ENCODE peak calls at places on chromosomes 12 and 14, in five cellular contexts. One of them, this sample, is unnamed.

GRCh38 chr12:90013409-90013808 is 304.8 kb upstream of the ATP2B1 start:
- DNase-seq in HFFc6: peak; percentile 18
- DNase-seq in osteoblast: no peak
- DNase-seq in choroid plexus epithelial cell: peak; percentile 39
- DNase-seq in GM13977: no peak
- DNase-seq in this sample: no peak

GRCh38 chr14:52455291-52456088 is 96.8 kb downstream of the TXNDC16 start:
- DNase-seq in HFFc6: peak; percentile 70
- DNase-seq in osteoblast: peak; percentile 27
- DNase-seq in choroid plexus epithelial cell: peak; percentile 62
- DNase-seq in GM13977: no peak
- DNase-seq in this sample: no peak

GRCh38 chr12:58860050-58860787 is 60.1 kb downstream of the LRIG3 start:
- DNase-seq in HFFc6: no peak
- DNase-seq in osteoblast: no peak
- DNase-seq in choroid plexus epithelial cell: no peak
- DNase-seq in GM13977: no peak
- DNase-seq in this sample: no peak

GRCh38 chr14:96180004-96180403 is 24.6 kb upstream of the BDKRB2 start:
- DNase-seq in HFFc6: no peak
- DNase-seq in osteoblast: no peak
- DNase-seq in choroid plexus epithelial cell: no peak
- DNase-seq in GM13977: no peak
- DNase-seq in this sample: no peak

GRCh38 chr12:98516184-98516873 is 939 bp downstream of the TMPO start:
- DNase-seq in HFFc6: peak; percentile 85
- DNase-seq in osteoblast: peak; percentile 80
- DNase-seq in choroid plexus epithelial cell: peak; percentile 87
- DNase-seq in GM13977: peak; percentile 89
- DNase-seq in this sample: peak; percentile 87

GRCh38 chr12:82359115-82359478 is 768 bp downstream of the METTL25 start:
- DNase-seq in HFFc6: no peak
- DNase-seq in osteoblast: peak; percentile 56
- DNase-seq in choroid plexus epithelial cell: no peak
- DNase-seq in GM13977: no peak
- DNase-seq in this sample: no peak

GRCh38 chr14:49447725-49448124 is 138.5 kb downstream of the RPS29 start:
- DNase-seq in HFFc6: no peak
- DNase-seq in osteoblast: no peak
- DNase-seq in choroid plexus epithelial cell: no peak
- DNase-seq in GM13977: no peak
- DNase-seq in this sample: no peak

GRCh38 chr12:82728710-82729109 is 42.0 kb downstream of the TMTC2 start:
- DNase-seq in HFFc6: no peak
- DNase-seq in osteoblast: no peak
- DNase-seq in choroid plexus epithelial cell: no peak
- DNase-seq in GM13977: no peak
- DNase-seq in this sample: no peak

GRCh38 chr14:23285530-23286019 is 357 bp downstream of the HOMEZ start:
- DNase-seq in HFFc6: no peak
- DNase-seq in osteoblast: no peak
- DNase-seq in choroid plexus epithelial cell: no peak
- DNase-seq in GM13977: no peak
- DNase-seq in this sample: no peak

GRCh38 chr14:44462372-44462771 is 44.7 kb downstream of the FSCB start:
- DNase-seq in HFFc6: no peak
- DNase-seq in osteoblast: no peak
- DNase-seq in choroid plexus epithelial cell: no peak
- DNase-seq in GM13977: no peak
- DNase-seq in this sample: no peak

GRCh38 chr14:54366726-54367707 is 29.8 kb upstream of the CDKN3 start:
- DNase-seq in HFFc6: peak; percentile 77
- DNase-seq in osteoblast: no peak
- DNase-seq in choroid plexus epithelial cell: peak; percentile 89
- DNase-seq in GM13977: no peak
- DNase-seq in this sample: no peak

GRCh38 chr12:32390572-32391219 is 8.7 kb upstream of the FGD4 start:
- DNase-seq in HFFc6: no peak
- DNase-seq in osteoblast: no peak
- DNase-seq in choroid plexus epithelial cell: peak; percentile 54
- DNase-seq in GM13977: no peak
- DNase-seq in this sample: peak; percentile 49

GRCh38 chr14:61430066-61430757 is 108.8 kb downstream of the PRKCH start:
- DNase-seq in HFFc6: no peak
- DNase-seq in osteoblast: no peak
- DNase-seq in choroid plexus epithelial cell: no peak
- DNase-seq in GM13977: no peak
- DNase-seq in this sample: no peak

GRCh38 chr12:115203661-115204060 is 519.7 kb upstream of the TBX3 start:
- DNase-seq in HFFc6: no peak
- DNase-seq in osteoblast: no peak
- DNase-seq in choroid plexus epithelial cell: peak; percentile 37
- DNase-seq in GM13977: no peak
- DNase-seq in this sample: no peak

GRCh38 chr12:96035283-96036236 is at the start of gene LTA4H:
- DNase-seq in HFFc6: peak; percentile 94
- DNase-seq in osteoblast: peak; percentile 95
- DNase-seq in choroid plexus epithelial cell: peak; percentile 99
- DNase-seq in GM13977: peak; percentile 91
- DNase-seq in this sample: peak; percentile 94

GRCh38 chr14:92783813-92784431 is 10.2 kb upstream of the GOLGA5 start:
- DNase-seq in HFFc6: peak; percentile 70
- DNase-seq in osteoblast: peak; percentile 46
- DNase-seq in choroid plexus epithelial cell: peak; percentile 86
- DNase-seq in GM13977: peak; percentile 51
- DNase-seq in this sample: peak; percentile 60

GRCh38 chr14:104112113-104112505 is 26.3 kb upstream of the KIF26A start:
- DNase-seq in HFFc6: no peak
- DNase-seq in osteoblast: peak; percentile 85
- DNase-seq in choroid plexus epithelial cell: no peak
- DNase-seq in GM13977: no peak
- DNase-seq in this sample: no peak

GRCh38 chr14:62118461-62118860 is 356.2 kb downstream of the SNAPC1 start:
- DNase-seq in HFFc6: no peak
- DNase-seq in osteoblast: no peak
- DNase-seq in choroid plexus epithelial cell: no peak
- DNase-seq in GM13977: no peak
- DNase-seq in this sample: no peak

GRCh38 chr14:106666341-106666740 is 1140.0 kb downstream of the TMEM121 start:
- DNase-seq in HFFc6: no peak
- DNase-seq in osteoblast: no peak
- DNase-seq in choroid plexus epithelial cell: no peak
- DNase-seq in GM13977: no peak
- DNase-seq in this sample: no peak

GRCh38 chr12:102965281-102966155 is 8.0 kb downstream of the ASCL1 start:
- DNase-seq in HFFc6: no peak
- DNase-seq in osteoblast: no peak
- DNase-seq in choroid plexus epithelial cell: no peak
- DNase-seq in GM13977: no peak
- DNase-seq in this sample: no peak

GRCh38 chr12:22683131-22683530 is 58.2 kb downstream of the ETNK1 start:
- DNase-seq in HFFc6: no peak
- DNase-seq in osteoblast: no peak
- DNase-seq in choroid plexus epithelial cell: no peak
- DNase-seq in GM13977: no peak
- DNase-seq in this sample: no peak

GRCh38 chr12:22684124-22684523 is 59.2 kb downstream of the ETNK1 start:
- DNase-seq in HFFc6: no peak
- DNase-seq in osteoblast: no peak
- DNase-seq in choroid plexus epithelial cell: no peak
- DNase-seq in GM13977: no peak
- DNase-seq in this sample: no peak

GRCh38 chr12:22687677-22688076 is 62.7 kb downstream of the ETNK1 start:
- DNase-seq in HFFc6: peak; percentile 71
- DNase-seq in osteoblast: peak; percentile 73
- DNase-seq in choroid plexus epithelial cell: peak; percentile 83
- DNase-seq in GM13977: peak; percentile 36
- DNase-seq in this sample: peak; percentile 37

GRCh38 chr12:22682663-22683062 is 57.7 kb downstream of the ETNK1 start:
- DNase-seq in HFFc6: no peak
- DNase-seq in osteoblast: no peak
- DNase-seq in choroid plexus epithelial cell: no peak
- DNase-seq in GM13977: no peak
- DNase-seq in this sample: no peak

DNA sequence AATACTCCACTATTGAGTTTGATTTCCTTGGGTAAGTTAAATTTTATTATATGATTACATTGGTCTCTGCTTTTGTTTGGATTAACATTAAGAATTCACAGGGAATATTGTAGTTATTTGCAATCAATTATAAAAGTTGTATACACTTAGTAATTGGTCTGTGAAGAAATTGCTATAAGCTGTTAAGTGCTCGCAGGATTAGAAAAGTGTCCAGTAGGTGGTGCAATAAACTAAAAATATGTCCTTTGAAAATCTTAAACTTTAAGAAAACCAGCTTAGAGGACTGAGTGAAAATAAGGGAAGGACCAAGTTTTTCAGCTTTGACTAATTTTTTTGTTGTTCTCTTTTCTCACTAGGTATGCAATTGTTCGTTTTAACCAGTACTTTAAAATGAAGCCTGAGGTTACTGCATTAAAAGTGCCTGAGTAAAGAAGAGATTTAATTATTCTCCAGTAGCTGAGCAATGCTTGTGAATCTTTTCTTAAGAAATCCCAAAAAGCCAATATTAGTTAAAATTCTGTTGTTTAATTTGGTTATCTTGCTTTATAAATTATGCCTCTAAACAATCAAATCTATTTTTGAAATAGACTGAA is 59.7 kb downstream of the ETNK1 start:
- DNase-seq in HFFc6: peak; percentile 50
- DNase-seq in osteoblast: no peak
- DNase-seq in choroid plexus epithelial cell: peak; percentile 78
- DNase-seq in GM13977: no peak
- DNase-seq in this sample: no peak
- TF ChIP-seq CTCF in HFFc6: peak; percentile 86
- TF ChIP-seq CTCF in osteoblast: peak; percentile 67
- TF ChIP-seq CTCF in choroid plexus epithelial cell: peak; percentile 61
- TF ChIP-seq CTCF in GM13977: peak; percentile 67
- TF ChIP-seq CTCF in this sample: peak; percentile 55

GRCh38 chr14:72292689-72293024 is 360.4 kb downstream of the RGS6 start:
- DNase-seq in HFFc6: no peak
- DNase-seq in osteoblast: no peak
- DNase-seq in choroid plexus epithelial cell: no peak
- DNase-seq in GM13977: no peak
- DNase-seq in this sample: no peak

DNA sequence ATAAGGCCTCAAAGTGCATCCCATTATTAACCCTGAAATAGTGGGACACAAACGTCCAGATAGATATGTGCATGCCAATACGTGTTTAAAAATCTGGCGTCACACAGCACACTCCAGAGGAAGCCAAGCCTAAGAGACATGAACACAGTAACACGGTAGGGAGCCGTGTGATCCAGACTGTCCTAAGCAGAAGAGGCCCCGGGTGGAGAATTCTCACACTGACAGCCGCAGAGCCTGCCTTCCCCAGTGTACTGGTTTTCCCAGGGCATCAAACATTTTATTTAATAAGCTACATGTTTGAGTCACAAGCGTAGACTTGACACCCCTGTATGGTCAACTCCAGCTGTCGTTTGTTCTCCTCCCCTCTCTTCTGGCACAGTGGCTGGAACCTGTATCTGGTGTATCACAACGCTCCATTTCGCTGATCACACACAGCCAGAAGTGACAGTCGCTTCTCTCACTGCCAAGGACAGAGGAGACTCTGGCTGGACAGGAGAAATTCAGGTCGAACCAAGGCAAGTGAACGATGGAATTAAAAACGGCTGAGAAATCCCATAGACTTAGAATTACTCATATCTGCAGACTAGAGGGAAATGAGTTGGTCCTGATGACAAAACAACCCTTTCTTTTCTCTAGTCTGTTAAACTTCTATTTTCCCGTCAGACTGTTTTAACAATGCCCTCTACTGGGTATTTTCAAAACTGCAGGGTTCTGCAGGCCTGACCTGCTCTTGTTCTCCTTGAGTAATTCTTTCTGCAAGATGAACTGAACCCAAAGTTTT is 359.9 kb downstream of the RGS6 start:
- DNase-seq in HFFc6: peak; percentile 71
- DNase-seq in osteoblast: peak; percentile 65
- DNase-seq in choroid plexus epithelial cell: peak; percentile 52
- DNase-seq in GM13977: peak; percentile 62
- DNase-seq in this sample: peak; percentile 59
- TF ChIP-seq CTCF in HFFc6: peak; percentile 84
- TF ChIP-seq CTCF in osteoblast: peak; percentile 63
- TF ChIP-seq CTCF in choroid plexus epithelial cell: peak; percentile 60
- TF ChIP-seq CTCF in GM13977: peak; percentile 60
- TF ChIP-seq CTCF in this sample: peak; percentile 43

GRCh38 chr14:90726656-90727055 is 89.6 kb downstream of the TTC7B start:
- DNase-seq in HFFc6: peak; percentile 5
- DNase-seq in osteoblast: no peak
- DNase-seq in choroid plexus epithelial cell: peak; percentile 88
- DNase-seq in GM13977: no peak
- DNase-seq in this sample: no peak
- TF ChIP-seq CTCF in HFFc6: no peak
- TF ChIP-seq CTCF in osteoblast: peak; percentile 37
- TF ChIP-seq CTCF in choroid plexus epithelial cell: peak; percentile 68
- TF ChIP-seq CTCF in GM13977: no peak
- TF ChIP-seq CTCF in this sample: no peak

GRCh38 chr12:117036046-117036445 is 63.2 kb downstream of the TESC start:
- DNase-seq in HFFc6: no peak
- DNase-seq in osteoblast: no peak
- DNase-seq in choroid plexus epithelial cell: no peak
- DNase-seq in GM13977: no peak
- DNase-seq in this sample: no peak

GRCh38 chr12:117034249-117034648 is 65.0 kb downstream of the TESC start:
- DNase-seq in HFFc6: no peak
- DNase-seq in osteoblast: no peak
- DNase-seq in choroid plexus epithelial cell: no peak
- DNase-seq in GM13977: no peak
- DNase-seq in this sample: no peak

GRCh38 chr12:117034691-117035090 is 64.5 kb downstream of the TESC start:
- DNase-seq in HFFc6: no peak
- DNase-seq in osteoblast: no peak
- DNase-seq in choroid plexus epithelial cell: no peak
- DNase-seq in GM13977: no peak
- DNase-seq in this sample: no peak

GRCh38 chr12:117036547-117036946 is 62.7 kb downstream of the TESC start:
- DNase-seq in HFFc6: no peak
- DNase-seq in osteoblast: no peak
- DNase-seq in choroid plexus epithelial cell: no peak
- DNase-seq in GM13977: no peak
- DNase-seq in this sample: no peak

GRCh38 chr12:117035287-117035686 is 63.9 kb downstream of the TESC start:
- DNase-seq in HFFc6: no peak
- DNase-seq in osteoblast: no peak
- DNase-seq in choroid plexus epithelial cell: no peak
- DNase-seq in GM13977: no peak
- DNase-seq in this sample: no peak
- TF ChIP-seq CTCF in HFFc6: no peak
- TF ChIP-seq CTCF in osteoblast: no peak
- TF ChIP-seq CTCF in choroid plexus epithelial cell: no peak
- TF ChIP-seq CTCF in GM13977: no peak
- TF ChIP-seq CTCF in this sample: no peak

GRCh38 chr12:128381537-128381936 is 114.6 kb downstream of the TMEM132C start:
- DNase-seq in HFFc6: no peak
- DNase-seq in osteoblast: no peak
- DNase-seq in choroid plexus epithelial cell: no peak
- DNase-seq in GM13977: no peak
- DNase-seq in this sample: no peak
- TF ChIP-seq CTCF in HFFc6: no peak
- TF ChIP-seq CTCF in osteoblast: no peak
- TF ChIP-seq CTCF in choroid plexus epithelial cell: no peak
- TF ChIP-seq CTCF in GM13977: no peak
- TF ChIP-seq CTCF in this sample: no peak